ENCODE peak calls at places on chromosome 11, in nine cellular contexts. One of them, this sample, is unnamed.

GRCh38 chr11:67648140-67648795 is 2.3 kb downstream of the ACY3 start:
- DNase-seq in WTC11: peak; percentile 71
- DNase-seq in anterior cingulate cortex: no peak
- DNase-seq in Caco-2: peak; percentile 58
- DNase-seq in neural progenitor cell: peak; percentile 77
- DNase-seq in Jurkat, Clone E6-1: peak; percentile 87
- DNase-seq in right cardiac atrium: no peak
- DNase-seq in NCI-H460: peak; percentile 18
- DNase-seq in choroid plexus epithelial cell: no peak
- DNase-seq in this sample: no peak

GRCh38 chr11:6608011-6608410 is 4.0 kb downstream of the TAF10 start:
- DNase-seq in WTC11: no peak
- DNase-seq in anterior cingulate cortex: no peak
- DNase-seq in Caco-2: no peak
- DNase-seq in neural progenitor cell: no peak
- DNase-seq in Jurkat, Clone E6-1: no peak
- DNase-seq in right cardiac atrium: no peak
- DNase-seq in NCI-H460: no peak
- DNase-seq in choroid plexus epithelial cell: no peak
- DNase-seq in this sample: no peak

GRCh38 chr11:30488304-30488998 is 97.7 kb downstream of the MPPED2 start:
- DNase-seq in WTC11: no peak
- DNase-seq in anterior cingulate cortex: no peak
- DNase-seq in Caco-2: no peak
- DNase-seq in neural progenitor cell: no peak
- DNase-seq in Jurkat, Clone E6-1: no peak
- DNase-seq in right cardiac atrium: no peak
- DNase-seq in NCI-H460: peak; percentile 1
- DNase-seq in choroid plexus epithelial cell: peak; percentile 94
- DNase-seq in this sample: no peak

GRCh38 chr11:88206746-88207145 is 31.5 kb upstream of the RAB38 start:
- DNase-seq in WTC11: no peak
- DNase-seq in anterior cingulate cortex: no peak
- DNase-seq in Caco-2: no peak
- DNase-seq in neural progenitor cell: no peak
- DNase-seq in Jurkat, Clone E6-1: no peak
- DNase-seq in right cardiac atrium: no peak
- DNase-seq in NCI-H460: no peak
- DNase-seq in choroid plexus epithelial cell: peak; percentile 4
- DNase-seq in this sample: no peak

GRCh38 chr11:68468217-68468828 is 7.8 kb downstream of the PPP6R3 start:
- DNase-seq in WTC11: no peak
- DNase-seq in anterior cingulate cortex: no peak
- DNase-seq in Caco-2: no peak
- DNase-seq in neural progenitor cell: no peak
- DNase-seq in Jurkat, Clone E6-1: no peak
- DNase-seq in right cardiac atrium: no peak
- DNase-seq in NCI-H460: no peak
- DNase-seq in choroid plexus epithelial cell: no peak
- DNase-seq in this sample: no peak

GRCh38 chr11:102451693-102452460 is 688 bp downstream of the TMEM123 start:
- DNase-seq in WTC11: peak; percentile 55
- DNase-seq in anterior cingulate cortex: peak; percentile 69
- DNase-seq in Caco-2: peak; percentile 87
- DNase-seq in neural progenitor cell: peak; percentile 82
- DNase-seq in Jurkat, Clone E6-1: peak; percentile 73
- DNase-seq in right cardiac atrium: peak; percentile 60
- DNase-seq in NCI-H460: no peak
- DNase-seq in choroid plexus epithelial cell: peak; percentile 48
- DNase-seq in this sample: no peak

GRCh38 chr11:132784441-132784840 is 747.9 kb downstream of the OPCML start:
- DNase-seq in WTC11: no peak
- DNase-seq in anterior cingulate cortex: no peak
- DNase-seq in Caco-2: no peak
- DNase-seq in neural progenitor cell: no peak
- DNase-seq in Jurkat, Clone E6-1: no peak
- DNase-seq in right cardiac atrium: no peak
- DNase-seq in NCI-H460: no peak
- DNase-seq in choroid plexus epithelial cell: peak; percentile 50
- DNase-seq in this sample: no peak

GRCh38 chr11:21556936-21557335 is 635.9 kb upstream of the ANO5 start:
- DNase-seq in WTC11: no peak
- DNase-seq in anterior cingulate cortex: no peak
- DNase-seq in Caco-2: no peak
- DNase-seq in neural progenitor cell: no peak
- DNase-seq in Jurkat, Clone E6-1: no peak
- DNase-seq in right cardiac atrium: no peak
- DNase-seq in NCI-H460: no peak
- DNase-seq in choroid plexus epithelial cell: no peak
- DNase-seq in this sample: no peak

GRCh38 chr11:77046060-77046501 is 11.9 kb downstream of the B3GNT6 start:
- DNase-seq in WTC11: peak; percentile 82
- DNase-seq in anterior cingulate cortex: peak; percentile 28
- DNase-seq in Caco-2: peak; percentile 93
- DNase-seq in neural progenitor cell: peak; percentile 76
- DNase-seq in Jurkat, Clone E6-1: no peak
- DNase-seq in right cardiac atrium: no peak
- DNase-seq in NCI-H460: no peak
- DNase-seq in choroid plexus epithelial cell: peak; percentile 23
- DNase-seq in this sample: no peak

GRCh38 chr11:119751281-119752060 is 22.5 kb upstream of the NECTIN1 start:
- DNase-seq in WTC11: no peak
- DNase-seq in anterior cingulate cortex: no peak
- DNase-seq in Caco-2: no peak
- DNase-seq in neural progenitor cell: no peak
- DNase-seq in Jurkat, Clone E6-1: no peak
- DNase-seq in right cardiac atrium: no peak
- DNase-seq in NCI-H460: no peak
- DNase-seq in choroid plexus epithelial cell: no peak
- DNase-seq in this sample: no peak

GRCh38 chr11:46369458-46370152 is 11.9 kb upstream of the MDK start:
- DNase-seq in WTC11: peak; percentile 82
- DNase-seq in anterior cingulate cortex: peak; percentile 40
- DNase-seq in Caco-2: peak; percentile 80
- DNase-seq in neural progenitor cell: peak; percentile 88
- DNase-seq in Jurkat, Clone E6-1: peak; percentile 54
- DNase-seq in right cardiac atrium: no peak
- DNase-seq in NCI-H460: no peak
- DNase-seq in choroid plexus epithelial cell: peak; percentile 88
- DNase-seq in this sample: no peak

GRCh38 chr11:2250485-2250884 is 19.9 kb downstream of the ASCL2 start:
- DNase-seq in WTC11: no peak
- DNase-seq in anterior cingulate cortex: no peak
- DNase-seq in Caco-2: no peak
- DNase-seq in neural progenitor cell: no peak
- DNase-seq in Jurkat, Clone E6-1: no peak
- DNase-seq in right cardiac atrium: no peak
- DNase-seq in NCI-H460: no peak
- DNase-seq in choroid plexus epithelial cell: no peak
- DNase-seq in this sample: no peak

GRCh38 chr11:130037881-130038601 is 31.7 kb upstream of the APLP2 start:
- DNase-seq in WTC11: no peak
- DNase-seq in anterior cingulate cortex: no peak
- DNase-seq in Caco-2: no peak
- DNase-seq in neural progenitor cell: peak; percentile 73
- DNase-seq in Jurkat, Clone E6-1: no peak
- DNase-seq in right cardiac atrium: no peak
- DNase-seq in NCI-H460: no peak
- DNase-seq in choroid plexus epithelial cell: peak; percentile 25
- DNase-seq in this sample: no peak

GRCh38 chr11:68965901-68966868 is 14.6 kb downstream of the MRGPRD start:
- DNase-seq in WTC11: no peak
- DNase-seq in anterior cingulate cortex: no peak
- DNase-seq in Caco-2: no peak
- DNase-seq in neural progenitor cell: no peak
- DNase-seq in Jurkat, Clone E6-1: peak; percentile 80
- DNase-seq in right cardiac atrium: no peak
- DNase-seq in NCI-H460: no peak
- DNase-seq in choroid plexus epithelial cell: no peak
- DNase-seq in this sample: no peak

GRCh38 chr11:117572129-117572528 is 224.9 kb downstream of the DSCAML1 start:
- DNase-seq in WTC11: peak; percentile 2
- DNase-seq in anterior cingulate cortex: no peak
- DNase-seq in Caco-2: no peak
- DNase-seq in neural progenitor cell: no peak
- DNase-seq in Jurkat, Clone E6-1: no peak
- DNase-seq in right cardiac atrium: no peak
- DNase-seq in NCI-H460: no peak
- DNase-seq in choroid plexus epithelial cell: no peak
- DNase-seq in this sample: no peak

GRCh38 chr11:75445315-75445953 is 12.4 kb upstream of the KLHL35 start:
- DNase-seq in WTC11: peak; percentile 88
- DNase-seq in anterior cingulate cortex: peak; percentile 83
- DNase-seq in Caco-2: peak; percentile 92
- DNase-seq in neural progenitor cell: peak; percentile 85
- DNase-seq in Jurkat, Clone E6-1: peak; percentile 34
- DNase-seq in right cardiac atrium: peak; percentile 67
- DNase-seq in NCI-H460: peak; percentile 41
- DNase-seq in choroid plexus epithelial cell: peak; percentile 61
- DNase-seq in this sample: peak; percentile 64

GRCh38 chr11:19934828-19935259 is 222.2 kb downstream of the NAV2 start:
- DNase-seq in WTC11: no peak
- DNase-seq in anterior cingulate cortex: no peak
- DNase-seq in Caco-2: no peak
- DNase-seq in neural progenitor cell: no peak
- DNase-seq in Jurkat, Clone E6-1: no peak
- DNase-seq in right cardiac atrium: no peak
- DNase-seq in NCI-H460: no peak
- DNase-seq in choroid plexus epithelial cell: peak; percentile 38
- DNase-seq in this sample: no peak

GRCh38 chr11:64028398-64029115 is 7.2 kb upstream of the FLRT1 start:
- DNase-seq in WTC11: peak; percentile 87
- DNase-seq in anterior cingulate cortex: peak; percentile 34
- DNase-seq in Caco-2: no peak
- DNase-seq in neural progenitor cell: peak; percentile 96
- DNase-seq in Jurkat, Clone E6-1: peak; percentile 29
- DNase-seq in right cardiac atrium: no peak
- DNase-seq in NCI-H460: no peak
- DNase-seq in choroid plexus epithelial cell: peak; percentile 47
- DNase-seq in this sample: no peak

GRCh38 chr11:58003591-58003990 is 20.1 kb upstream of the OR9Q1 start:
- DNase-seq in WTC11: no peak
- DNase-seq in anterior cingulate cortex: no peak
- DNase-seq in Caco-2: no peak
- DNase-seq in neural progenitor cell: no peak
- DNase-seq in Jurkat, Clone E6-1: no peak
- DNase-seq in right cardiac atrium: no peak
- DNase-seq in NCI-H460: no peak
- DNase-seq in choroid plexus epithelial cell: no peak
- DNase-seq in this sample: no peak

GRCh38 chr11:15775051-15775541 is 581.2 kb downstream of the SOX6 start:
- DNase-seq in WTC11: no peak
- DNase-seq in anterior cingulate cortex: no peak
- DNase-seq in Caco-2: no peak
- DNase-seq in neural progenitor cell: no peak
- DNase-seq in Jurkat, Clone E6-1: no peak
- DNase-seq in right cardiac atrium: peak; percentile 27
- DNase-seq in NCI-H460: no peak
- DNase-seq in choroid plexus epithelial cell: peak; percentile 13
- DNase-seq in this sample: no peak

GRCh38 chr11:8765294-8765693 is 82.7 kb downstream of the RPL27A start:
- DNase-seq in WTC11: no peak
- DNase-seq in anterior cingulate cortex: no peak
- DNase-seq in Caco-2: no peak
- DNase-seq in neural progenitor cell: no peak
- DNase-seq in Jurkat, Clone E6-1: no peak
- DNase-seq in right cardiac atrium: no peak
- DNase-seq in NCI-H460: no peak
- DNase-seq in choroid plexus epithelial cell: peak; percentile 82
- DNase-seq in this sample: no peak

GRCh38 chr11:3091846-3092602 is 34.8 kb upstream of the CARS1 start:
- DNase-seq in WTC11: peak; percentile 95
- DNase-seq in anterior cingulate cortex: peak; percentile 70
- DNase-seq in Caco-2: peak; percentile 92
- DNase-seq in neural progenitor cell: peak; percentile 85
- DNase-seq in Jurkat, Clone E6-1: peak; percentile 39
- DNase-seq in right cardiac atrium: no peak
- DNase-seq in NCI-H460: peak; percentile 43
- DNase-seq in choroid plexus epithelial cell: peak; percentile 70
- DNase-seq in this sample: peak; percentile 68